ENCODE peak calls at places on chromosomes 1 and 21, in nine cellular contexts. A is bronchial epithelial cell; Z is T1000; D is dorsolateral prefrontal cortex; N is psoas muscle; U is left ventricle myocardium superior; B is skeletal muscle cell; R is stimulated activated CD4-positive, alpha-beta T cell treated with anti-CD3 and anti-CD28 coated beads, Interleukin-1b, Interleukin-23, amount 100 ng/mL, for 48 hours; F is T-helper 1 cell. E is an unnamed sample.

GRCh38 chr1:83741348-83741747 is 257.6 kb downstream of the TTLL7 start:
- DNase-seq in Z (no peak), N (no peak), R (no peak), D (no peak), B (no peak), F (no peak), A (no peak), U (no peak), E (no peak)

GRCh38 chr1:172697463-172698100 is 38.7 kb downstream of the FASLG start:
- DNase-seq in A (no peak), F (no peak), U (no peak), Z (no peak), B (no peak), D (no peak), R (no peak), N (no peak), E (no peak)

GRCh38 chr1:39160703-39161102 is 43.8 kb upstream of the MACF1 start:
- DNase-seq in U (no peak), Z (no peak), N (no peak), R (no peak), D (no peak), B (no peak), A (no peak), F (no peak), E (no peak)

GRCh38 chr1:168104535-168104934 is 32.2 kb downstream of the GPR161 start:
- DNase-seq in D (no peak), N (no peak), F (no peak), U (no peak), B (no peak), R (no peak), Z (no peak), A (no peak), E (no peak)

GRCh38 chr1:70685300-70686286 is 274.5 kb downstream of the CTH start:
- DNase-seq in R (peak), N (peak), D (no peak), F (no peak), U (peak), B (peak), A (peak), Z (peak), E (peak)

GRCh38 chr1:166197597-166197996 is 30.8 kb upstream of the FAM78B start:
- DNase-seq in Z (no peak), F (no peak), R (no peak), D (no peak), U (no peak), B (no peak), A (peak), N (no peak), E (no peak)

GRCh38 chr21:15240846-15241245 is 176.0 kb upstream of the NRIP1 start:
- DNase-seq in F (no peak), R (no peak), A (no peak), Z (no peak), U (no peak), B (no peak), N (no peak), D (no peak), E (peak)

GRCh38 chr1:214316597-214316996 is 35.6 kb downstream of the SMYD2 start:
- DNase-seq in B (no peak), R (no peak), U (peak), Z (no peak), N (no peak), F (no peak), D (no peak), A (peak), E (no peak)

GRCh38 chr1:159861218-159861617 is 1.2 kb downstream of the VSIG8 start:
- DNase-seq in D (no peak), B (no peak), N (no peak), R (no peak), F (no peak), A (no peak), U (no peak), Z (no peak), E (no peak)

GRCh38 chr1:155304558-155305063 is 3.4 kb upstream of the PKLR start:
- DNase-seq in N (no peak), A (no peak), Z (no peak), D (no peak), R (no peak), F (no peak), B (no peak), U (no peak), E (no peak)

GRCh38 chr1:29298175-29298720 is 61.9 kb downstream of the PTPRU start:
- DNase-seq in A (no peak), F (no peak), D (peak), R (no peak), B (no peak), N (no peak), Z (no peak), U (no peak), E (no peak)

GRCh38 chr1:54965624-54966340 is 14.6 kb upstream of the TMEM61 start:
- DNase-seq in R (no peak), U (peak), F (no peak), N (peak), B (no peak), D (no peak), A (peak), Z (no peak), E (peak)

GRCh38 chr1:63367218-63368103 is at the start of gene ALG6:
- DNase-seq in R (peak), A (peak), F (peak), D (peak), Z (peak), N (peak), B (peak), U (peak), E (peak)

E was measured in fibroblast of pulmonary artery.